ENCODE peak calls at places on chromosomes 1 and 21, in eight cellular contexts. One of them, this sample, is unnamed.

GRCh38 chr21:30354308-30355005 is 6.1 kb upstream of the KRTAP23-1 start:
- DNase-seq in small intestine: no peak
- DNase-seq in GM03348: no peak
- DNase-seq in EH: no peak
- DNase-seq in anterior cingulate cortex: no peak
- DNase-seq in SJSA1: no peak
- DNase-seq in GM12865: no peak
- DNase-seq in transverse colon: no peak
- DNase-seq in this sample: no peak

GRCh38 chr1:100927276-100927675 is 31.4 kb downstream of the SLC30A7 start:
- DNase-seq in small intestine: peak
- DNase-seq in GM03348: no peak
- DNase-seq in EH: no peak
- DNase-seq in anterior cingulate cortex: no peak
- DNase-seq in SJSA1: no peak
- DNase-seq in GM12865: peak
- DNase-seq in transverse colon: no peak
- DNase-seq in this sample: no peak

GRCh38 chr1:1305300-1306069 is 2.2 kb downstream of the ACAP3 start:
- DNase-seq in small intestine: peak
- DNase-seq in GM03348: peak
- DNase-seq in EH: peak
- DNase-seq in anterior cingulate cortex: peak
- DNase-seq in SJSA1: peak
- DNase-seq in GM12865: peak
- DNase-seq in transverse colon: peak
- DNase-seq in this sample: peak

GRCh38 chr1:39898648-39899603 is 2.8 kb downstream of the MYCL start:
- DNase-seq in small intestine: peak
- DNase-seq in GM03348: peak
- DNase-seq in EH: peak
- DNase-seq in anterior cingulate cortex: peak
- DNase-seq in SJSA1: peak
- DNase-seq in GM12865: peak
- DNase-seq in transverse colon: peak
- DNase-seq in this sample: no peak

GRCh38 chr1:94207695-94208094 is 29.7 kb downstream of the ARHGAP29 start:
- DNase-seq in small intestine: no peak
- DNase-seq in GM03348: no peak
- DNase-seq in EH: no peak
- DNase-seq in anterior cingulate cortex: no peak
- DNase-seq in SJSA1: no peak
- DNase-seq in GM12865: no peak
- DNase-seq in transverse colon: no peak
- DNase-seq in this sample: no peak

GRCh38 chr1:109687641-109688499 is at the start of gene GSTM1:
- DNase-seq in small intestine: peak
- DNase-seq in GM03348: no peak
- DNase-seq in EH: no peak
- DNase-seq in anterior cingulate cortex: peak
- DNase-seq in SJSA1: peak
- DNase-seq in GM12865: no peak
- DNase-seq in transverse colon: peak
- DNase-seq in this sample: peak

GRCh38 chr1:25757846-25758185 is 42.2 kb upstream of the SELENON start:
- DNase-seq in small intestine: no peak
- DNase-seq in GM03348: no peak
- DNase-seq in EH: no peak
- DNase-seq in anterior cingulate cortex: no peak
- DNase-seq in SJSA1: no peak
- DNase-seq in GM12865: no peak
- DNase-seq in transverse colon: no peak
- DNase-seq in this sample: no peak

GRCh38 chr1:32650157-32650751 is at the start of gene ZBTB8OS:
- DNase-seq in small intestine: peak
- DNase-seq in GM03348: peak
- DNase-seq in EH: peak
- DNase-seq in anterior cingulate cortex: peak
- DNase-seq in SJSA1: peak
- DNase-seq in GM12865: peak
- DNase-seq in transverse colon: peak
- DNase-seq in this sample: peak

GRCh38 chr1:11524465-11525150 is 45.7 kb downstream of the DISP3 start:
- DNase-seq in small intestine: no peak
- DNase-seq in GM03348: no peak
- DNase-seq in EH: no peak
- DNase-seq in anterior cingulate cortex: no peak
- DNase-seq in SJSA1: no peak
- DNase-seq in GM12865: no peak
- DNase-seq in transverse colon: no peak
- DNase-seq in this sample: no peak

GRCh38 chr1:99843760-99844159 is 6.4 kb upstream of the AGL start:
- DNase-seq in small intestine: no peak
- DNase-seq in GM03348: no peak
- DNase-seq in EH: peak
- DNase-seq in anterior cingulate cortex: peak
- DNase-seq in SJSA1: no peak
- DNase-seq in GM12865: no peak
- DNase-seq in transverse colon: no peak
- DNase-seq in this sample: no peak

GRCh38 chr1:154471304-154471703 is 30.7 kb upstream of the TDRD10 start:
- DNase-seq in small intestine: peak
- DNase-seq in GM03348: no peak
- DNase-seq in EH: no peak
- DNase-seq in anterior cingulate cortex: no peak
- DNase-seq in SJSA1: no peak
- DNase-seq in GM12865: no peak
- DNase-seq in transverse colon: peak
- DNase-seq in this sample: peak

GRCh38 chr1:38190978-38191377 is 144.4 kb upstream of the POU3F1 start:
- DNase-seq in small intestine: no peak
- DNase-seq in GM03348: no peak
- DNase-seq in EH: no peak
- DNase-seq in anterior cingulate cortex: no peak
- DNase-seq in SJSA1: no peak
- DNase-seq in GM12865: peak
- DNase-seq in transverse colon: no peak
- DNase-seq in this sample: no peak

GRCh38 chr1:211660718-211661222 is 14.7 kb downstream of the NEK2 start:
- DNase-seq in small intestine: no peak
- DNase-seq in GM03348: no peak
- DNase-seq in EH: no peak
- DNase-seq in anterior cingulate cortex: no peak
- DNase-seq in SJSA1: no peak
- DNase-seq in GM12865: no peak
- DNase-seq in transverse colon: no peak
- DNase-seq in this sample: no peak

GRCh38 chr1:223819730-223820514 is 25.8 kb downstream of the TP53BP2 start:
- DNase-seq in small intestine: peak
- DNase-seq in GM03348: peak
- DNase-seq in EH: peak
- DNase-seq in anterior cingulate cortex: no peak
- DNase-seq in SJSA1: no peak
- DNase-seq in GM12865: no peak
- DNase-seq in transverse colon: no peak
- DNase-seq in this sample: no peak

GRCh38 chr1:117512728-117513321 is 93.0 kb upstream of the TENT5C start:
- DNase-seq in small intestine: peak
- DNase-seq in GM03348: peak
- DNase-seq in EH: peak
- DNase-seq in anterior cingulate cortex: no peak
- DNase-seq in SJSA1: no peak
- DNase-seq in GM12865: peak
- DNase-seq in transverse colon: no peak
- DNase-seq in this sample: peak

GRCh38 chr1:169105434-169106094 is 926 bp upstream of the ATP1B1 start:
- DNase-seq in small intestine: peak
- DNase-seq in GM03348: peak
- DNase-seq in EH: no peak
- DNase-seq in anterior cingulate cortex: peak
- DNase-seq in SJSA1: peak
- DNase-seq in GM12865: peak
- DNase-seq in transverse colon: peak
- DNase-seq in this sample: peak

GRCh38 chr1:53783056-53783455 is 44.1 kb upstream of the GLIS1 start:
- DNase-seq in small intestine: no peak
- DNase-seq in GM03348: peak
- DNase-seq in EH: peak
- DNase-seq in anterior cingulate cortex: no peak
- DNase-seq in SJSA1: no peak
- DNase-seq in GM12865: no peak
- DNase-seq in transverse colon: no peak
- DNase-seq in this sample: no peak

GRCh38 chr1:45394342-45394741 is 54.1 kb upstream of the MUTYH start:
- DNase-seq in small intestine: no peak
- DNase-seq in GM03348: no peak
- DNase-seq in EH: no peak
- DNase-seq in anterior cingulate cortex: no peak
- DNase-seq in SJSA1: no peak
- DNase-seq in GM12865: peak
- DNase-seq in transverse colon: no peak
- DNase-seq in this sample: no peak

GRCh38 chr1:180270767-180271639 is 40.9 kb downstream of the LHX4 start:
- DNase-seq in small intestine: peak
- DNase-seq in GM03348: no peak
- DNase-seq in EH: no peak
- DNase-seq in anterior cingulate cortex: no peak
- DNase-seq in SJSA1: peak
- DNase-seq in GM12865: no peak
- DNase-seq in transverse colon: peak
- DNase-seq in this sample: peak

GRCh38 chr1:14597343-14598006 is 1.0 kb upstream of the KAZN start:
- DNase-seq in small intestine: no peak
- DNase-seq in GM03348: no peak
- DNase-seq in EH: no peak
- DNase-seq in anterior cingulate cortex: no peak
- DNase-seq in SJSA1: no peak
- DNase-seq in GM12865: no peak
- DNase-seq in transverse colon: no peak
- DNase-seq in this sample: no peak

GRCh38 chr1:207288315-207288714 is 33.2 kb upstream of the CD55 start:
- DNase-seq in small intestine: no peak
- DNase-seq in GM03348: no peak
- DNase-seq in EH: peak
- DNase-seq in anterior cingulate cortex: no peak
- DNase-seq in SJSA1: no peak
- DNase-seq in GM12865: no peak
- DNase-seq in transverse colon: no peak
- DNase-seq in this sample: no peak

GRCh38 chr1:67749263-67749843 is 64.4 kb downstream of the GADD45A start:
- DNase-seq in small intestine: no peak
- DNase-seq in GM03348: no peak
- DNase-seq in EH: no peak
- DNase-seq in anterior cingulate cortex: no peak
- DNase-seq in SJSA1: no peak
- DNase-seq in GM12865: no peak
- DNase-seq in transverse colon: peak
- DNase-seq in this sample: no peak

GRCh38 chr1:161012420-161012819 is 8.5 kb downstream of the F11R start:
- DNase-seq in small intestine: no peak
- DNase-seq in GM03348: no peak
- DNase-seq in EH: no peak
- DNase-seq in anterior cingulate cortex: no peak
- DNase-seq in SJSA1: no peak
- DNase-seq in GM12865: no peak
- DNase-seq in transverse colon: no peak
- DNase-seq in this sample: no peak

GRCh38 chr1:87897486-87897885 is 568.8 kb downstream of the LMO4 start:
- DNase-seq in small intestine: no peak
- DNase-seq in GM03348: no peak
- DNase-seq in EH: no peak
- DNase-seq in anterior cingulate cortex: no peak
- DNase-seq in SJSA1: no peak
- DNase-seq in GM12865: no peak
- DNase-seq in transverse colon: no peak
- DNase-seq in this sample: no peak

GRCh38 chr21:33937931-33938339 is 22.3 kb upstream of the ATP5PO start:
- DNase-seq in small intestine: peak
- DNase-seq in GM03348: no peak
- DNase-seq in EH: no peak
- DNase-seq in anterior cingulate cortex: no peak
- DNase-seq in SJSA1: no peak
- DNase-seq in GM12865: peak
- DNase-seq in transverse colon: no peak
- DNase-seq in this sample: no peak

GRCh38 chr1:36342426-36343185 is 19.2 kb upstream of the EVA1B start:
- DNase-seq in small intestine: peak
- DNase-seq in GM03348: peak
- DNase-seq in EH: peak
- DNase-seq in anterior cingulate cortex: no peak
- DNase-seq in SJSA1: peak
- DNase-seq in GM12865: peak
- DNase-seq in transverse colon: peak
- DNase-seq in this sample: peak

GRCh38 chr1:154730986-154731489 is 123.1 kb upstream of the ADAR start:
- DNase-seq in small intestine: no peak
- DNase-seq in GM03348: peak
- DNase-seq in EH: peak
- DNase-seq in anterior cingulate cortex: peak
- DNase-seq in SJSA1: no peak
- DNase-seq in GM12865: no peak
- DNase-seq in transverse colon: no peak
- DNase-seq in this sample: no peak

GRCh38 chr1:22347854-22348760 is 103.5 kb upstream of the ZBTB40 start:
- DNase-seq in small intestine: peak
- DNase-seq in GM03348: no peak
- DNase-seq in EH: no peak
- DNase-seq in anterior cingulate cortex: no peak
- DNase-seq in SJSA1: peak
- DNase-seq in GM12865: no peak
- DNase-seq in transverse colon: no peak
- DNase-seq in this sample: no peak

GRCh38 chr1:153790996-153791855 is 16.0 kb downstream of the SLC27A3 start:
- DNase-seq in small intestine: no peak
- DNase-seq in GM03348: peak
- DNase-seq in EH: peak
- DNase-seq in anterior cingulate cortex: no peak
- DNase-seq in SJSA1: no peak
- DNase-seq in GM12865: peak
- DNase-seq in transverse colon: peak
- DNase-seq in this sample: peak

GRCh38 chr1:227904541-227905335 is 43.0 kb downstream of the WNT9A start:
- DNase-seq in small intestine: no peak
- DNase-seq in GM03348: no peak
- DNase-seq in EH: no peak
- DNase-seq in anterior cingulate cortex: no peak
- DNase-seq in SJSA1: no peak
- DNase-seq in GM12865: no peak
- DNase-seq in transverse colon: no peak
- DNase-seq in this sample: no peak

GRCh38 chr1:158014702-158015320 is 21.4 kb downstream of the KIRREL1 start:
- DNase-seq in small intestine: no peak
- DNase-seq in GM03348: no peak
- DNase-seq in EH: no peak
- DNase-seq in anterior cingulate cortex: no peak
- DNase-seq in SJSA1: no peak
- DNase-seq in GM12865: no peak
- DNase-seq in transverse colon: no peak
- DNase-seq in this sample: no peak